ENCODE peak calls at places on chromosomes 6 and 20, in nine cellular contexts. Q is spleen, R is OCI-LY7, B is choroid plexus epithelial cell, Z is Peyer's patch, L is heart left ventricle, C is A549, S is heart right ventricle, K is epithelial cell of esophagus. P is an unnamed sample.

GRCh38 chr6:36793913-36794703 is 45.1 kb downstream of the CPNE5 start:
- DNase-seq in Q (no peak), R (peak; percentile 28), B (no peak), Z (no peak), L (no peak), C (no peak), S (no peak), K (no peak), P (no peak)

GRCh38 chr6:7390218-7390878 is 740 bp downstream of the RIOK1 start:
- DNase-seq in Q (no peak), R (peak; percentile 48), B (peak; percentile 89), Z (no peak), L (no peak), C (no peak), S (no peak), K (no peak), P (peak; percentile 48)

GRCh38 chr6:107473660-107474059 is 14.3 kb upstream of the PDSS2 start:
- DNase-seq in Q (no peak), R (no peak), B (no peak), Z (no peak), L (no peak), C (no peak), S (no peak), K (no peak), P (no peak)

GRCh38 chr6:156434795-156435190 is 342.4 kb upstream of the ARID1B start:
- DNase-seq in Q (no peak), R (no peak), B (no peak), Z (no peak), L (no peak), C (no peak), S (no peak), K (no peak), P (no peak)

GRCh38 chr6:26155066-26155925 is 68.1 kb downstream of the HFE start:
- DNase-seq in Q (no peak), R (peak; percentile 61), B (no peak), Z (no peak), L (peak; percentile 53), C (peak; percentile 26), S (peak; percentile 53), K (no peak), P (no peak)

GRCh38 chr20:61161649-61162210 is 90.3 kb upstream of the CDH4 start:
- DNase-seq in Q (no peak), R (no peak), B (no peak), Z (no peak), L (no peak), C (no peak), S (no peak), K (no peak), P (no peak)

GRCh38 chr6:145736854-145737181 is 1.5 kb upstream of the EPM2A start:
- DNase-seq in Q (no peak), R (no peak), B (peak; percentile 26), Z (no peak), L (no peak), C (no peak), S (no peak), K (no peak), P (no peak)

GRCh38 chr6:79079425-79080130 is 1.5 kb upstream of the PHIP start:
- DNase-seq in Q (no peak), R (no peak), B (peak; percentile 58), Z (no peak), L (no peak), C (no peak), S (no peak), K (no peak), P (no peak)

GRCh38 chr20:1323830-1324597 is 4.9 kb downstream of the SDCBP2 start:
- DNase-seq in Q (peak; percentile 64), R (no peak), B (no peak), Z (peak; percentile 28), L (no peak), C (no peak), S (no peak), K (no peak), P (no peak)

GRCh38 chr20:17525650-17526049 is 5.5 kb downstream of the BFSP1 start:
- DNase-seq in Q (no peak), R (peak; percentile 48), B (peak; percentile 65), Z (no peak), L (no peak), C (peak; percentile 75), S (no peak), K (peak; percentile 78), P (peak; percentile 42)

GRCh38 chr6:44258921-44259320 is 1.6 kb upstream of the SLC35B2 start:
- DNase-seq in Q (peak; percentile 68), R (no peak), B (no peak), Z (peak; percentile 23), L (no peak), C (no peak), S (no peak), K (no peak), P (no peak)

GRCh38 chr6:12962529-12962928 is 246.0 kb downstream of the PHACTR1 start:
- DNase-seq in Q (no peak), R (no peak), B (no peak), Z (no peak), L (no peak), C (no peak), S (no peak), K (no peak), P (no peak)

GRCh38 chr20:54019585-54019984 is 50.8 kb downstream of the BCAS1 start:
- DNase-seq in Q (no peak), R (no peak), B (no peak), Z (no peak), L (no peak), C (no peak), S (no peak), K (no peak), P (no peak)

GRCh38 chr20:51022227-51022802 is 592 bp downstream of the KCNG1 start:
- DNase-seq in Q (no peak), R (no peak), B (no peak), Z (no peak), L (no peak), C (no peak), S (no peak), K (no peak), P (no peak)
- H3K4me3 ChIP-seq in Q (peak overlapping the region; percentile 57), R (no peak overlapping the region), B (peak overlapping the region; percentile 67), Z (peak overlapping the region; percentile 73), L (peak overlapping the region; percentile 27), C (peak overlapping the region; percentile 76), S (peak overlapping the region; percentile 31), K (peak overlapping the region; percentile 56), P (no peak overlapping the region)

GRCh38 chr6:154931741-154932424 is 63.2 kb upstream of the TIAM2 start:
- DNase-seq in Q (no peak), R (peak; percentile 31), B (peak; percentile 37), Z (no peak), L (no peak), C (no peak), S (no peak), K (no peak), P (no peak)

GRCh38 chr6:154933181-154933827 is 61.8 kb upstream of the TIAM2 start:
- DNase-seq in Q (no peak), R (no peak), B (peak; percentile 47), Z (no peak), L (no peak), C (no peak), S (no peak), K (no peak), P (no peak)

GRCh38 chr6:154930490-154930889 is 64.6 kb upstream of the TIAM2 start:
- DNase-seq in Q (no peak), R (no peak), B (no peak), Z (no peak), L (no peak), C (no peak), S (no peak), K (no peak), P (no peak)

GRCh38 chr6:154928325-154928922 is 66.7 kb upstream of the TIAM2 start:
- DNase-seq in Q (no peak), R (peak; percentile 80), B (peak; percentile 81), Z (no peak), L (peak; percentile 57), C (peak; percentile 50), S (peak; percentile 58), K (peak; percentile 68), P (peak; percentile 51)

GRCh38 chr6:154932562-154933027 is 62.5 kb upstream of the TIAM2 start:
- DNase-seq in Q (no peak), R (no peak), B (peak; percentile 68), Z (no peak), L (no peak), C (peak; percentile 17), S (no peak), K (peak; percentile 79), P (no peak)
- H3K4me3 ChIP-seq in Q (no peak overlapping the region), R (no peak overlapping the region), B (no peak overlapping the region), Z (no peak overlapping the region), L (no peak overlapping the region), C (no peak overlapping the region), S (no peak overlapping the region), K (no peak overlapping the region), P (no peak overlapping the region)

GRCh38 chr6:122081921-122082320 is 317.5 kb upstream of the HSF2 start:
- DNase-seq in Q (no peak), R (no peak), B (no peak), Z (no peak), L (no peak), C (no peak), S (no peak), K (no peak), P (no peak)
- H3K4me3 ChIP-seq in Q (no peak overlapping the region), R (no peak overlapping the region), B (no peak overlapping the region), Z (no peak overlapping the region), L (no peak overlapping the region), C (no peak overlapping the region), S (no peak overlapping the region), K (no peak overlapping the region), P (no peak overlapping the region)

GRCh38 chr6:10583509-10583908 is 62.4 kb downstream of the GCNT2 start:
- DNase-seq in Q (no peak), R (no peak), B (no peak), Z (no peak), L (no peak), C (no peak), S (no peak), K (no peak), P (no peak)

GRCh38 chr6:10586302-10586701 is 65.2 kb downstream of the GCNT2 start:
- DNase-seq in Q (no peak), R (no peak), B (no peak), Z (no peak), L (no peak), C (no peak), S (no peak), K (no peak), P (no peak)

GRCh38 chr6:10584607-10585006 is 63.5 kb downstream of the GCNT2 start:
- DNase-seq in Q (no peak), R (no peak), B (no peak), Z (no peak), L (no peak), C (no peak), S (no peak), K (no peak), P (no peak)

GRCh38 chr6:10582774-10583508 is 61.8 kb downstream of the GCNT2 start:
- DNase-seq in Q (no peak), R (no peak), B (no peak), Z (no peak), L (no peak), C (no peak), S (peak; percentile 32), K (peak; percentile 82), P (no peak)

DNA sequence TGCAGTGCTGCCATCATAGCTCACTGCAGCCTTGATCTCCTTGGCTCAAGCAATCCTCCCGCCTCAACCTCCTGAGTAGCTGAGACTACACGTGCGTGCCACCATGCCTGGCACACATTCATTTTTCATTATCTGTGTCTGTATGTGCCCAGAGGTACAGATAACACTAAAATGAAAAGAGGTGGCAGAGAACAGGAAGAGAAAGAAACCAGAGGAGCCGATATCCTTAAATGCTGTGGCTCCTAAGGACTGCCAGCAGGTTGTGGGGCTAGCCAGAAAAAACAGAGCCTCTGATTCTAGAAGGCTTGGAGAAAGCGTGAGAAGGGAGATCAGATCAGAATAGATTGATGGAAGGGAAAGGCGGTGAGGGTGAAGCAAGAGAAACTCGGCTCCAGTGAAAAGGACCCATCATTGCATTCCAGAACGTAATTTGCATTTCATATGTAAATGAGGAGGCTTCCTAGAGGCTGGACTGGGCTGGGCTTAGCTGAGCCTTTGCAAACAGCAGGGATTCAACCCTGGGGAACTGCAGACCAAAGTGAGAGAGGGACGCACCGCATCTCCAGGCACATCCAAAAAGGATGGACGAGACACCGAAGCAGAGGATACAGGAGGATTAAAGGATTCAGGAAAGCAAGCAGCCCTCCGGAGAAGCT is 64.2 kb downstream of the GCNT2 start:
- DNase-seq in Q (no peak), R (no peak), B (no peak), Z (no peak), L (no peak), C (no peak), S (no peak), K (no peak), P (no peak)
- H3K4me3 ChIP-seq in Q (no peak overlapping the region), R (no peak overlapping the region), B (no peak overlapping the region), Z (no peak overlapping the region), L (peak overlapping the region; percentile 10), C (no peak overlapping the region), S (peak overlapping the region; percentile 27), K (no peak overlapping the region), P (no peak overlapping the region)